ENCODE peak calls at places on chromosomes 5 and 9, in eight cellular contexts. D is mesothelial cell of epicardium; J is stimulated activated CD4-positive, alpha-beta T cell treated with anti-CD3 and anti-CD28 coated beads, Interleukin-12 subunit alpha, Interleukin-12 subunit beta, amount 100 ng/mL, for 4 hours; L is mucosa of gallbladder; W is nephron progenitor cell; I is cardiac fibroblast; Z is foreskin fibroblast; Q is renal cortical epithelial cell. H is an unnamed sample.

GRCh38 chr9:13244190-13244589 is 35.3 kb downstream of the MPDZ start:
- DNase-seq in W (no peak), D (no peak), I (no peak), L (no peak), Q (no peak), Z (no peak), J (no peak), H (no peak)

GRCh38 chr5:125510651-125511050 is 764.2 kb upstream of the ZNF608 start:
- DNase-seq in I (peak), W (no peak), D (no peak), J (no peak), L (no peak), Q (no peak), Z (no peak), H (no peak)

GRCh38 chr5:79795764-79796398 is 106.2 kb downstream of the CMYA5 start:
- DNase-seq in Q (peak), I (peak), J (no peak), L (peak), D (no peak), W (no peak), Z (no peak), H (no peak)

GRCh38 chr9:128203842-128204551 is 818 bp downstream of the DNM1 start:
- DNase-seq in Z (peak), J (no peak), D (peak), I (peak), Q (no peak), L (no peak), W (peak), H (no peak)

GRCh38 chr5:68252678-68253520 is 37.3 kb downstream of the PIK3R1 start:
- DNase-seq in J (peak), L (peak), I (peak), D (no peak), Q (peak), W (peak), Z (peak), H (peak)

GRCh38 chr9:2872941-2873323 is 29.0 kb upstream of the PUM3 start:
- DNase-seq in L (no peak), Q (no peak), Z (no peak), J (no peak), I (no peak), W (no peak), D (no peak), H (no peak)

GRCh38 chr9:133715866-133716563 is 22.1 kb downstream of the SARDH start:
- DNase-seq in L (no peak), I (peak), W (peak), Z (no peak), D (no peak), J (no peak), Q (peak), H (no peak)

GRCh38 chr5:3660630-3661029 is 65.0 kb downstream of the IRX1 start:
- DNase-seq in I (no peak), J (no peak), W (no peak), Q (no peak), D (no peak), L (no peak), Z (no peak), H (no peak)

GRCh38 chr9:88804289-88804596 is 187.0 kb upstream of the S1PR3 start:
- DNase-seq in J (no peak), W (no peak), I (no peak), Z (peak), Q (peak), L (no peak), D (no peak), H (no peak)

GRCh38 chr5:149406979-149407306 is 27.9 kb upstream of the IL17B start:
- DNase-seq in L (no peak), Q (no peak), W (no peak), J (no peak), D (no peak), I (no peak), Z (no peak), H (no peak)

GRCh38 chr5:151896041-151896691 is 28.5 kb downstream of the GLRA1 start:
- DNase-seq in D (no peak), J (no peak), L (no peak), Q (peak), I (peak), Z (peak), W (no peak), H (peak)

GRCh38 chr9:110452227-110452801 is 114.7 kb upstream of the TXNDC8 start:
- DNase-seq in L (no peak), J (no peak), Z (peak), D (no peak), Q (peak), I (peak), W (no peak), H (no peak)

GRCh38 chr5:7422262-7422661 is 26.3 kb downstream of the ADCY2 start:
- DNase-seq in Q (no peak), L (no peak), W (no peak), D (no peak), J (no peak), I (no peak), Z (no peak), H (no peak)

H was measured in HFF-Myc.